ENCODE peak calls at places on chromosomes 13 and 19, in five cellular contexts. S is endodermal cell, Z is neural progenitor cell, U is pancreas, O is SK-N-SH. H is an unnamed sample.
A peak's percentile ranks its signal among the peaks of the same experiment; 100 is the strongest.

GRCh38 chr19:35899547-35900214 is 659 bp downstream of the NFKBID start:
- DNase-seq in O (peak; percentile 95), Z (peak; percentile 67), S (peak; percentile 83), U (peak; percentile 90), H (peak; percentile 75)

GRCh38 chr19:48190288-48191284 is 20.1 kb downstream of the ZSWIM9 start:
- DNase-seq in U (no peak), S (peak; percentile 97), Z (peak; percentile 81), O (no peak), H (peak; percentile 41)

GRCh38 chr19:588093-588742 is 1.5 kb upstream of the HCN2 start:
- DNase-seq in S (peak; percentile 96), Z (peak; percentile 89), O (peak; percentile 92), U (peak; percentile 85), H (peak; percentile 67)

GRCh38 chr13:111006508-111007031 is 91.7 kb upstream of the ANKRD10 start:
- DNase-seq in O (no peak), Z (peak; percentile 37), U (peak; percentile 79), S (peak; percentile 63), H (no peak)

GRCh38 chr13:107713314-107713713 is 502.0 kb downstream of the LIG4 start:
- DNase-seq in U (no peak), Z (no peak), S (no peak), O (no peak), H (no peak)

GRCh38 chr13:85140192-85140591 is 659.0 kb downstream of the SLITRK6 start:
- DNase-seq in U (no peak), Z (no peak), S (no peak), O (no peak), H (no peak)

GRCh38 chr13:46698015-46698414 is 98.9 kb downstream of the ESD start:
- DNase-seq in O (no peak), S (no peak), U (no peak), Z (no peak), H (no peak)

GRCh38 chr19:51691122-51692064 is 1.7 kb upstream of the SPACA6 start:
- DNase-seq in U (no peak), Z (peak; percentile 30), S (peak; percentile 61), O (peak; percentile 42), H (no peak)

GRCh38 chr19:46080561-46080960 is 39.8 kb upstream of the IGFL4 start:
- DNase-seq in U (no peak), S (no peak), Z (no peak), O (no peak), H (no peak)

GRCh38 chr19:49387936-49388372 is at the start of gene KASH5:
- DNase-seq in U (peak; percentile 98), S (no peak), Z (no peak), O (peak; percentile 87), H (peak; percentile 83)

GRCh38 chr13:50127017-50127725 is 111.9 kb downstream of the KCNRG start:
- DNase-seq in U (peak; percentile 65), O (no peak), Z (peak; percentile 75), S (peak; percentile 77), H (peak; percentile 35)

GRCh38 chr19:52786078-52786463 is 520 bp downstream of the ZNF600 start:
- DNase-seq in U (peak; percentile 58), S (peak; percentile 62), Z (peak; percentile 35), O (peak; percentile 41), H (peak; percentile 2)

GRCh38 chr19:47058621-47059020 is 10.2 kb upstream of the TMEM160 start:
- DNase-seq in U (peak; percentile 15), O (no peak), Z (peak; percentile 77), S (peak; percentile 86), H (no peak)

GRCh38 chr19:45640849-45641273 is 1.7 kb upstream of the EML2 start:
- DNase-seq in U (no peak), O (no peak), S (peak; percentile 93), Z (peak; percentile 58), H (no peak)

GRCh38 chr13:34696741-34697140 is 245.3 kb upstream of the NBEA start:
- DNase-seq in U (no peak), Z (no peak), O (no peak), S (no peak), H (no peak)

GRCh38 chr19:42529248-42529764 is 1.0 kb upstream of the CEACAM1 start:
- DNase-seq in S (peak; percentile 93), U (peak; percentile 82), O (peak; percentile 77), Z (peak; percentile 48), H (peak; percentile 61)

GRCh38 chr19:2290441-2291184 is 8.6 kb upstream of the PEAK3 start:
- DNase-seq in O (no peak), Z (peak; percentile 50), U (no peak), S (peak; percentile 80), H (no peak)

GRCh38 chr19:50187937-50188336 is 15.5 kb upstream of the MYH14 start:
- DNase-seq in Z (no peak), S (no peak), O (no peak), U (no peak), H (no peak)

GRCh38 chr13:35723820-35724219 is 247.3 kb upstream of the MAB21L1 start:
- DNase-seq in S (peak; percentile 34), Z (no peak), U (no peak), O (peak; percentile 34), H (no peak)

GRCh38 chr19:43784981-43785808 is 4.4 kb upstream of the KCNN4 start:
- DNase-seq in S (peak; percentile 88), U (no peak), Z (peak; percentile 86), O (peak; percentile 84), H (no peak)

GRCh38 chr13:110044521-110045200 is 258.3 kb upstream of the IRS2 start:
- DNase-seq in Z (peak; percentile 24), S (peak; percentile 72), U (no peak), O (peak; percentile 18), H (no peak)

GRCh38 chr19:49271080-49271753 is 53.8 kb downstream of the SLC6A16 start:
- DNase-seq in O (no peak), S (no peak), Z (no peak), U (no peak), H (no peak)

GRCh38 chr13:32309812-32310706 is 5.1 kb downstream of the ZAR1L start:
- DNase-seq in U (no peak), O (peak; percentile 47), Z (peak; percentile 63), S (peak; percentile 52), H (no peak)

GRCh38 chr13:45849408-45849807 is 2.1 kb downstream of the SIAH3 start:
- DNase-seq in Z (no peak), U (no peak), S (no peak), O (no peak), H (no peak)

GRCh38 chr19:1266116-1266817 is 2.9 kb upstream of the CIRBP start:
- DNase-seq in U (peak; percentile 93), Z (peak; percentile 95), O (peak; percentile 93), S (peak; percentile 95), H (peak; percentile 70)

GRCh38 chr19:56120371-56121179 is 520 bp downstream of the ZNF787 start:
- DNase-seq in Z (peak; percentile 74), U (peak; percentile 96), O (peak; percentile 95), S (peak; percentile 85), H (peak; percentile 69)
- TF ChIP-seq CTCF in Z (no peak), U (no peak), O (peak; percentile 25), S (peak; percentile 55), H (peak; percentile 17)

DNA sequence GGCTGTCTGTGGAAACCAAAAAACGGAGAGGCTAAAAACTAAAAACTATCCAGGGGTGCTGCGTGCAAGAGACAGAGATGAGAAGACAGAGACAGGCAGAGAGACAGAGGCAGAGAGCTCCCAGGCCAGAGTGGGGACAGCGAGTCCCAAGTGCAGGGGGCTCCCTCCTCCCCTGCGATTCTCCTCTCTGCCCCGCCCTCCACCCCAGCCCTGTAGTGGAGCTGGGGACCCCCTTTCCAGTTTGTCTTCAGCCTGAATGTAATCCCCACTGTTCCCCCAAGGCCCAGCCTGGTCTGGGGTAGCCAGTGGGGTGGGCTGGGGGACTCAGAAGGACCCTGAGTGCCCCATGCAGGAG is 2.0 kb downstream of the NFIC start:
- DNase-seq in S (no peak), O (no peak), Z (no peak), U (no peak), H (no peak)
- H3K27me3 ChIP-seq in S (peaks cover 97% of the 10 kb centered on the region), O (no peaks in the 10 kb centered on the region), Z (peaks cover 100% of the 10 kb centered on the region), U (no peaks in the 10 kb centered on the region), H (no peaks in the 10 kb centered on the region)

GRCh38 chr13:113220141-113220598 is 10.8 kb downstream of the CUL4A start:
- DNase-seq in Z (no peak), U (peak; percentile 48), S (peak; percentile 42), O (no peak), H (no peak)

GRCh38 chr13:113224486-113224885 is 15.1 kb downstream of the CUL4A start:
- DNase-seq in U (no peak), Z (no peak), S (no peak), O (no peak), H (no peak)

GRCh38 chr13:113219311-113219940 is 10.0 kb downstream of the CUL4A start:
- DNase-seq in O (no peak), Z (no peak), S (peak; percentile 51), U (no peak), H (no peak)

GRCh38 chr13:113216165-113217056 is 7.0 kb downstream of the CUL4A start:
- DNase-seq in U (no peak), O (no peak), Z (peak; percentile 61), S (peak; percentile 74), H (no peak)

GRCh38 chr13:113220877-113221276 is 11.5 kb downstream of the CUL4A start:
- DNase-seq in O (peak; percentile 41), Z (peak; percentile 48), U (no peak), S (peak; percentile 64), H (peak; percentile 12)
- TF ChIP-seq CTCF in O (peak; percentile 45), Z (peak; percentile 42), U (no peak), S (peak; percentile 64), H (peak; percentile 10)

DNA sequence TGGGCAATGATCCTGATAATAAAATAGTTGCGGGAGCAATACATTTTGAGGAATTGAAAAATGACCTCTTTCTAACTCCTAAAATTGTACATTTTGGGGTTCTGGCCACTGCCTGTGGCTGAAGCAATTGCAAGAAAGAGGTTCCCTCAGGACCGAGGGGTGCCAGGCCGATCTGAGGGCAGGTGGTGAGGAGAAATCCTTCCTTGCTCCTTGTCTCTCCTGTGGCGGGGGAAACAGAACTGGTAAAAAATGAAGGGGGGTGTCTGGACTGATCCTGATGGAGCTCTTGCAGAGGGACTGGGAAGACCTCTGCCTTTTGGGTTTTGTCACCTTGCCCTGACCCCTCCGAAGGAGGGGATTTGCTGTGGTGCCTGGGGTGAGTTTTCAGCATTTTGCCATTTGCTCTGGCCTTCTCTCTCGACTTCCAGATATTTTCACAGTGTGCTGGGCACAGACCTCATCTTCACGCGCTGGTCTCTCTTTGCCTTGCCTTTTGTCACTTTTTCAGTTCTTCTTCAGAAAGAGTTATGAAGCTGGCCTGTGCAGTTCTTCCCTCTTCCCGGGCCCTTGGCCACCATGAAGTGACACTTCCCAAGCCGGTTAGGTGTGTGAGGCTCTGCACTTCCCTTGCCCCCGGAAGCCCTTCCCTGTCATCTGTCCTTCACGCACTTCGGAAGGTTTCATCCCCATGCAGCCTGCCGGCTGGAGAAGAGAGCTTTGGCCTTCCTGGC is 22.2 kb downstream of the NFIX start:
- DNase-seq in O (no peak), U (peak; percentile 5), S (peak; percentile 74), Z (no peak), H (no peak)
- H3K27me3 ChIP-seq in O (no peaks in the 10 kb centered on the region), U (no peaks in the 10 kb centered on the region), S (peaks cover 100% of the 10 kb centered on the region), Z (peaks cover 100% of the 10 kb centered on the region), H (peaks cover 31% of the 10 kb centered on the region)